ENCODE peak calls at places on chromosomes 13 and 19, in five cellular contexts. D, F, U, M and Z are unnamed samples.

GRCh38 chr19:40614595-40615411 is 13.6 kb downstream of the LTBP4 start:
- DNase-seq in D (peak; percentile 95), F (no peak), U (peak; percentile 83), M (peak; percentile 99), Z (peak; percentile 64)

GRCh38 chr13:104779311-104779710 is 1713.1 kb upstream of the SLC10A2 start:
- DNase-seq in D (no peak), F (no peak), U (no peak), M (no peak), Z (no peak)

GRCh38 chr19:28619842-28620429 is 593.0 kb downstream of the UQCRFS1 start:
- DNase-seq in D (no peak), F (no peak), U (no peak), M (no peak), Z (no peak)

GRCh38 chr13:52743988-52744387 is 4.4 kb upstream of the CNMD start:
- DNase-seq in D (no peak), F (no peak), U (no peak), M (no peak), Z (no peak)

GRCh38 chr19:33241530-33242101 is 16.0 kb upstream of the SLC7A10 start:
- DNase-seq in D (no peak), F (no peak), U (no peak), M (peak; percentile 37), Z (no peak)

GRCh38 chr19:33325920-33326319 is 23.6 kb upstream of the CEBPA start:
- DNase-seq in D (peak; percentile 92), F (no peak), U (no peak), M (no peak), Z (no peak)

GRCh38 chr13:98813993-98814392 is 61.5 kb upstream of the SLC15A1 start:
- DNase-seq in D (no peak), F (no peak), U (no peak), M (no peak), Z (no peak)

GRCh38 chr13:113152894-113153809 is 5.3 kb upstream of the PROZ start:
- DNase-seq in D (no peak), F (no peak), U (peak; percentile 35), M (peak; percentile 56), Z (peak; percentile 40)

DNA sequence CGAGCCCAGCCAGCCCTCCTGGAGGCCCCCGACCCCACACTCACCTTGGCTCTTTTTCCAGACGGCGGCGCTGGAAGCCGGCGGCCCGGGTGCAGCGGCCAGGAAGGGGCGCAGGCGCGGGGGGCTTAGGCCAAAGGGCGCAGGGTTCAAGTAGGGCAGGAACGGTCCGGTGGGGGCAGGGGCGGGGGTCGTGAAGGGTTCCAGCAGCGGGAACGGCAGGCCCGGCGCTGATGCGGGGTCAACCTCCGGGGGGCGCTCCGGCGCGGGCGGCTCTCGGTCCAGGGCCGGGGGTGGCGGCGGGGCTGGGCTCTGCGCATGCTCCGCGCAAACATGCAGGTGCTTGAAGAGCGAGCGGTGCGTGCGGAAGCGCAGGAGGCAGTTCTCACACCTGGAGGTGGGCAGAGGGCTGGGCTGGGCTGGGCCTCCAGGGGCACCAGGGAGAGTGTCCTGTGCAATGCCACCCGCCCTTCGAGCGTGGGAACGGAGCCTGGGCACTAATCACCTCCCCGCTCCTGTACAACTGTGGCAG is 2.3 kb downstream of the ZNF414 start:
- DNase-seq in D (no peak), F (no peak), U (no peak), M (peak; percentile 53), Z (no peak)
- TF ChIP-seq CTCF in D (no peak), F (no peak), U (no peak), M (no peak), Z (peak; percentile 45)

DNA sequence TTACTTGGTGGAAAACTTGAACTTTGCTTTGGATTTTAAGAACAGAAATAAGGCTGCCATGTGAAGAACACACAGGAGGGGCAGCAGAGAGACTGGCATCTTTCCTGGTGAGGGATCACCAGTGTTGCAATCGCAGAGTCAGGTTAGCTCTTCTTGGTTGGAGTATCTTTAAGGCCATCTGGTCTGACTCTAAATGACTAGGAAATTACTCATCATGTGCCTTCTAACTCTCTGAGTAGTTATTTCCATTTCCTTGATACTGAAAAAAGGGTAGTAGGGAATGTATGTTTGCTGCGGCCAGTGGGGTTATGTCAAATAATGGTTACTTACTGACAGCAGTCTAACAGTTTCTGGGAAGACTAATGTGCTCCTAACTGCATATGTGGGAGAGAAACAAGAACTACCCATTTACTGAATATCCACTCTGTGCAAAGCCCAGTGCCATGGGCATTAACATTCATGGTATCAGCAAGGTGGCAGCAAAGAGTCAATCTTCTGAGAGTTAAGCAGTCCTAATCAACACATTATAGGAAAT is 122.1 kb downstream of the COG6 start:
- DNase-seq in D (peak; percentile 84), F (no peak), U (no peak), M (no peak), Z (no peak)
- TF ChIP-seq CTCF in D (peak; percentile 53), F (no peak), U (no peak), M (no peak), Z (no peak)

GRCh38 chr19:49696865-49697264 is 5.9 kb downstream of the CPT1C start:
- DNase-seq in D (no peak), F (no peak), U (no peak), M (no peak), Z (no peak)
- TF ChIP-seq CTCF in D (no peak), F (no peak), U (no peak), M (no peak), Z (no peak)

DNA sequence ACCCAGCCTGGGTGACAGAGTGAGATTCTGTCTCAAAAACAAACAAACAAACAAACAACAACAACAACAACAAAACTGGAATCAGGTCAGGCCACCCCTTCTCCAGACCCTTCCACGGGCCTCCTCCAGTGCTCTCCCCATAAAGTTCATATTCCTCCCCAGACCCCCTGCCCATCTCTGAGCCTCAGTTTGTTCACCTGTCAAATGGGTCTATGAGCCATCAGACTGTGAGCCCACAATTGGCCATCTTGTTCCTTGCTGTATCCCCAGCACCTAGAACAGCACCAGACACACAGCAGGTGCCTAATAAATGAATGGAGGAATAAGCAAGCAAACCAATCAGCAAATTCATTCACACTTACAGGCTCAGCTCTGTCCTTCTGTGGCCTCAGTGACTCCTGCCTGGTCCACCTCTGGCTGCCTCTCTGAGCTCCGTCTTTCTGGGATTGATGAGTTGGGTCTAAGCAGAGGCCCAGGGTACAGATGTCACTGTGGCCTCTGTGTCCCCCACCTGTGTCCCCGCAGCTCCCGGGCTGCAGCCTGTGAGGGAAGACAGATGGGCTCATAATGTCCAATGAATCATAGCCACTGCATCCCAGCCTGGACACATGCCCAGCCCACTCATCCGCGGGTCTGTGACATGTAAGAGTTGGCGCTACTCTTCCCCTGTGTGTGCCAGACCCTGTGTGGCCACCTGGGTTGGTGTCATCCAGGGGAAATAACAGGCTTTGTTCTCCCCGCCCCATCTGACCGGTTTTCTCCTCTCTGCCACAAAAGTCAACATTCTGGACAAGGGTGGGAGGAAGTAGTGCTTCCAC is 19.6 kb upstream of the PTPRS start:
- DNase-seq in D (no peak), F (no peak), U (no peak), M (no peak), Z (no peak)
- TF ChIP-seq CTCF in D (no peak), F (no peak), U (no peak), M (no peak), Z (no peak)

DNA sequence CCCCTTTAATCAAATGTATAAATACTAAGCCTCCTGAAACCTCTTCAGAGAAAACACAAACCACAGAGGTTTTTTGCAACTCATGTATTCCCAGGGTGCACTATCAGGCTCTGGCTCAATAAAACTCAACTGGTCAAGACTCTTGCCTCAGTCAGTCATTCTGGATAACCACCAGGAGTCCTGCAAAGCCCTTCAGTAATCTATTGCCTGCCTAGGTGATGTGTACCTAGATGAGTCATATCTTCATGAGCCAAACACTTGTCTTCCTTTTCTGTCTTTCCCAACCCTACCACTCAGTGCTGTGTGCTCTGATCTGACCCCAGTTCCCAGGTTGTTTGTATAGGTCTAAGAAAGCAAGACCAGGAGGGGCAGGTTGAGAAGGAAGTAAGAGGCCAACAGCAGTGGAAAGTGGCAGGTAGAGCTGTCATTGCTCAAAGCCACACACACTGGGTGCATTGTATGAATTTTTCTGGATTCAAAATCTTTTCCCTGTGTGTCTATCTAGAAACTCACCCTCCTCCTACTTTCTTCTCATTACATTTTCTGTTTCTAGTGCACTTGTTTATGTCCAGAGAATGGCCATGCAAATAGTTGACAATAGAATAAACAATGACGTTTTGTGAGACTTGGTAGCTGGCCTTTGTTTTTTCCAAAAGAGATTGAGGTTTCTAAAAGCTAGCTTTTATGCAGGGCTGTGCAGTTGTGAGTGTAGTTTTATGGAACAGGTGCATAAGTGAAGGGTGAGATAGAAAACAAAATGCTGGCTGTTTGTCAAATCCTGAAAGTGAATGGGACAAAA is 48.1 kb downstream of the PSG1 start:
- DNase-seq in D (no peak), F (no peak), U (no peak), M (no peak), Z (no peak)
- TF ChIP-seq CTCF in D (no peak), F (no peak), U (no peak), M (no peak), Z (no peak)

DNA sequence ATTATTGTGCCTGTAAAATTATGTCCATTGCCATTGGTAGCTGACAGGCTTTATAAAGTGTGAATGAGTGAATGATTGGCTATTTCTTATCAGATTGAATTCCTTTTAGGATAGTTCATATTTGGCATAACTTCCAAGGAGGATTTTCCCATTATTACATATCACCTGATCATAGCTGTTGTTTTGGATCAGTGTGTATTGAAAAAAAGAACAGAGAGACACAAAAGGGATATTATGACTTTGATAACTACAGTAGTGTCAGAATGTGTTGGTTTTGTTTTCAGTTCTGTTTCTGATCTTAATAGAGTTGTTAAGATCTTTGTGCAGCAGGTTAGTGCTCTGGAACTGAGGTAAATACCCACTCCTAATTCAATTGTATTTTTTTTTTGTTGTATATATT is 103.8 kb downstream of the LRCH1 start:
- DNase-seq in D (no peak), F (no peak), U (no peak), M (no peak), Z (no peak)
- TF ChIP-seq CTCF in D (no peak), F (no peak), U (no peak), M (no peak), Z (no peak)

DNA sequence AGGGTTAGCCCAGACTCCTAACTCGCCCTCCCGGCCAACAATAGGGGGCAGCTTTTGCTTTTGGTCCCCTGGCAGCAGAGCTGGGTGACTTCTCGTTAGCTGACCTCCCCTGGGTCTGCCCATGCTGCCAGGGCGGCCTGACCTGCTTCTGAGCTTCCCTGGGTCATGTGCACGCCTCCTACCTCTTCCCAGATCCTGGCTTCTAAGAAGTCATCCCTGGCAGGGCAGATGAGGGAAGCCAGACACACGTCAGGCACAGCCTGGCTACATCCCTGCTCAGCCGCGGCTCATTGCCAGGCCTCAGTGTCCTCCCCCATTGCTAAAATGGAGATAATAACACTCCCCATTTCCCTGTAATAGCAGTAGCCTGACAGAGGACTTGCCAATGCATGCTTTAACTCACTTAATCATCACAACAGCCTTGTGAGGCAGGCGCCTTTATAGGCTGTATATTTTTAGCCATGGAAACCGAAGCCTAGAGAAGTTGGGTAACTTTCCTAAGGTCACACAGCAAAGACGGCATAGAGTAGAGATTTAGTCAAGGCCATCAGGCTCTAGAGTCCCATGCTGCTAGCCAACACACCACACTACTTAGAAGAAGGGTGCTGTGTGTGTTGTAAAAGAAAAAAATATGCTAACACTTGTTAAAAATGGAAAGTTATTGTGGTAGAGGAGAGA is 2.1 kb downstream of the KCNK6 start:
- DNase-seq in D (peak; percentile 90), F (no peak), U (no peak), M (no peak), Z (no peak)
- TF ChIP-seq CTCF in D (no peak), F (no peak), U (no peak), M (no peak), Z (no peak)

DNA sequence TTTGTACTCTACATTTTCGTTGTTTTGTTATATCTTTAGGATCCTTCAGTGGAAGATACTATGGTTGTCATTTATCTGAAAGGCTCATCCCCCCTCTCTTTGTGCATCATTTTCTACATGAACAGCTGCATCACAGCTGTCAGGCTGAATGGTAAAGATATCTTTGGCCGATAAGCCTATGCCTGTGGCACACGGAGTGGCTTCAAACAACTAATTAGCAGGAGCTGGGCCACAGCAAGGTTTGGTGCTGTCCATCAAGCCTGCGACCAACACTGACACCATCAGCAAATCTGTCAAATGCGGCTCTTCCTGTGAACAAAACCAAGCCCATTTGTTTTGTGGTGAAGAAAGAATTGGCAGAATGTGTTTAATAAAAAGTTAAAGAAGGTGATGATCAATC is 334.4 kb downstream of the PCDH9 start:
- DNase-seq in D (no peak), F (no peak), U (no peak), M (no peak), Z (no peak)
- TF ChIP-seq CTCF in D (no peak), F (no peak), U (no peak), M (no peak), Z (no peak)